ENCODE peak calls at places on chromosomes 5 and 9, in ten cellular contexts. Y is KBM-7; Z is sciatic nerve; E is HTR-8/SVneo; A is activated naive CD4-positive, alpha-beta T cell treated with anti-CD3 and anti-CD28 coated beads, Interleukin-2, amount 50 U/mL, for 72 hours; O is activated T-helper 1 cell treated with anti-CD3 and anti-CD28 coated beads, Interleukin-12 subunit alpha, Interleukin-12 subunit beta, Interleukin-2, Interleukin-4 antibody, amounts not matched to agents 30 ng/mL and 10 ng/mL and 1 ng/mL, durations not matched to agents 14 hours and 24 hours and 36 hours; L is left ventricle myocardium superior; H is stimulated activated CD4-positive, alpha-beta T cell treated with anti-CD3 and anti-CD28 coated beads, Interleukin-2, amount 100 ng/mL, for 48 hours; V is adipocyte; P is BE2C. B is an unnamed sample.

GRCh38 chr5:107652839-107653607 is 17.7 kb downstream of the EFNA5 start:
- DNase-seq in H (no peak), E (no peak), O (no peak), Z (no peak), L (no peak), P (no peak), V (no peak), Y (no peak), A (no peak), B (no peak)

GRCh38 chr5:73274870-73275756 is 102.1 kb downstream of the TMEM174 start:
- DNase-seq in L (peak; percentile 54), H (no peak), P (peak; percentile 36), A (no peak), V (peak; percentile 52), E (no peak), Z (peak; percentile 74), O (no peak), Y (no peak), B (peak; percentile 49)

GRCh38 chr5:33725846-33726245 is 165.9 kb downstream of the ADAMTS12 start:
- DNase-seq in V (no peak), Y (no peak), A (no peak), E (no peak), L (no peak), Z (no peak), P (no peak), H (no peak), O (no peak), B (no peak)

GRCh38 chr9:135179976-135180375 is 92.5 kb downstream of the OLFM1 start:
- DNase-seq in L (no peak), O (no peak), V (no peak), H (no peak), P (no peak), Y (no peak), E (no peak), A (no peak), Z (no peak), B (no peak)

GRCh38 chr5:88707216-88707965 is 175.6 kb downstream of the MEF2C start:
- DNase-seq in H (no peak), V (no peak), Z (no peak), Y (no peak), E (no peak), P (no peak), A (no peak), O (no peak), L (no peak), B (no peak)

GRCh38 chr5:82351754-82352145 is 73.6 kb upstream of the RPS23 start:
- DNase-seq in A (no peak), E (peak; percentile 64), L (no peak), Y (peak; percentile 80), H (no peak), V (peak; percentile 90), Z (no peak), O (no peak), P (no peak), B (no peak)

GRCh38 chr9:84716217-84716616 is 46.7 kb downstream of the NTRK2 start:
- DNase-seq in A (no peak), E (no peak), H (no peak), P (no peak), Z (no peak), L (no peak), O (no peak), Y (no peak), V (no peak), B (no peak)

GRCh38 chr9:29640507-29640906 is 2067.2 kb upstream of the C9orf72 start:
- DNase-seq in Y (no peak), E (no peak), H (no peak), L (no peak), Z (no peak), P (no peak), O (no peak), A (no peak), V (no peak), B (no peak)

GRCh38 chr9:109793196-109793595 is 13.2 kb downstream of the PALM2AKAP2 start:
- DNase-seq in P (no peak), E (peak; percentile 88), Z (no peak), A (no peak), H (no peak), O (no peak), L (no peak), V (peak; percentile 91), Y (no peak), B (no peak)

GRCh38 chr9:101791938-101792337 is 53.5 kb upstream of the GRIN3A start:
- DNase-seq in H (no peak), V (no peak), Z (no peak), A (peak; percentile 10), P (peak; percentile 59), O (no peak), Y (peak; percentile 57), L (no peak), E (peak; percentile 10), B (no peak)

GRCh38 chr5:673140-673836 is 19.9 kb downstream of the TPPP start:
- DNase-seq in E (no peak), L (peak; percentile 32), Z (peak; percentile 49), P (peak; percentile 11), H (no peak), Y (no peak), O (no peak), A (no peak), V (no peak), B (peak; percentile 59)

GRCh38 chr9:135222991-135223760 is 135.7 kb downstream of the OLFM1 start:
- DNase-seq in E (no peak), P (peak; percentile 18), O (no peak), Z (no peak), Y (no peak), V (no peak), L (peak; percentile 13), A (no peak), H (no peak), B (peak; percentile 44)

GRCh38 chr5:176535101-176535654 is 2.0 kb downstream of the RNF44 start:
- DNase-seq in H (no peak), E (no peak), V (no peak), O (peak; percentile 39), P (no peak), L (no peak), A (no peak), Z (no peak), Y (peak; percentile 72), B (no peak)

GRCh38 chr5:140040358-140040757 is 2.7 kb downstream of the NRG2 start:
- DNase-seq in H (no peak), L (no peak), A (no peak), V (no peak), O (no peak), P (no peak), Y (no peak), E (no peak), Z (no peak), B (no peak)

GRCh38 chr5:159316519-159317383 is 13.5 kb downstream of the IL12B start:
- DNase-seq in L (no peak), V (peak; percentile 60), Z (no peak), P (peak; percentile 52), A (peak; percentile 18), Y (peak; percentile 40), O (peak; percentile 20), E (peak; percentile 53), H (no peak), B (no peak)

GRCh38 chr9:83477571-83477970 is 60.6 kb downstream of the FRMD3 start:
- DNase-seq in H (no peak), V (no peak), P (peak; percentile 67), Y (no peak), L (no peak), O (no peak), A (no peak), E (no peak), Z (no peak), B (no peak)

GRCh38 chr9:132194508-132194907 is 32.6 kb downstream of the NTNG2 start:
- DNase-seq in L (no peak), O (no peak), Z (no peak), P (no peak), A (no peak), Y (no peak), H (no peak), V (no peak), E (no peak), B (no peak)

GRCh38 chr5:56314536-56314935 is 81.4 kb upstream of the ANKRD55 start:
- DNase-seq in L (peak; percentile 36), Y (no peak), Z (no peak), A (no peak), V (peak; percentile 22), H (peak; percentile 46), O (no peak), P (peak; percentile 60), E (no peak), B (peak; percentile 64)

GRCh38 chr5:169527863-169528262 is 55.7 kb upstream of the SPDL1 start:
- DNase-seq in Y (no peak), A (no peak), P (no peak), Z (no peak), O (no peak), E (no peak), L (no peak), H (no peak), V (peak; percentile 76), B (no peak)

GRCh38 chr5:181098642-181099452 is 32.1 kb downstream of the OR2V1 start:
- DNase-seq in A (peak; percentile 1), P (no peak), H (no peak), V (no peak), L (no peak), Z (no peak), O (no peak), Y (peak; percentile 37), E (no peak), B (no peak)

GRCh38 chr5:142896325-142897007 is 126.3 kb downstream of the ARHGAP26 start:
- DNase-seq in O (no peak), A (no peak), L (no peak), V (no peak), E (no peak), P (no peak), H (no peak), Z (no peak), Y (no peak), B (no peak)

GRCh38 chr9:87189006-87189405 is 241.7 kb upstream of the GAS1 start:
- DNase-seq in E (no peak), Z (no peak), L (no peak), H (no peak), V (no peak), Y (no peak), A (no peak), O (no peak), P (no peak), B (no peak)

GRCh38 chr5:168877132-168877895 is 298.1 kb upstream of the PANK3 start:
- DNase-seq in P (no peak), H (no peak), O (no peak), E (no peak), A (no peak), Z (no peak), Y (no peak), V (no peak), L (no peak), B (peak; percentile 56)

GRCh38 chr9:22278426-22278825 is 168.2 kb upstream of the DMRTA1 start:
- DNase-seq in Z (no peak), V (peak; percentile 56), H (no peak), E (peak; percentile 5), P (no peak), Y (no peak), O (no peak), L (no peak), A (no peak), B (no peak)

GRCh38 chr5:156109317-156110023 is 217.5 kb upstream of the SGCD start:
- DNase-seq in Y (no peak), A (no peak), H (no peak), P (no peak), Z (no peak), O (no peak), E (no peak), V (peak; percentile 32), L (no peak), B (no peak)

B was measured in right cardiac atrium.